ENCODE peak calls at places on chromosomes 4 and X, in eight cellular contexts. J is pons; M is GM04503; H is AG08396; G is DMS153; N is activated CD4-positive, alpha-beta T cell treated with anti-CD3 and anti-CD28 coated beads, Interleukin-2, amount 50 U/mL, for 24 hours; Z is left lung; L is stimulated activated naive CD8-positive, alpha-beta T cell treated with anti-CD3 and anti-CD28 coated beads, Interleukin-15, amount 100 ng/mL, for 72 hours. O is an unnamed sample.

GRCh38 chr4:166091914-166092510 is 219.0 kb downstream of the TLL1 start:
- DNase-seq in G (no peak), M (peak), L (no peak), Z (no peak), H (peak), N (no peak), J (peak), O (no peak)

GRCh38 chr4:187550256-187550950 is 445.2 kb upstream of the ZFP42 start:
- DNase-seq in N (no peak), H (no peak), L (no peak), G (no peak), J (no peak), Z (no peak), M (no peak), O (no peak)

GRCh38 chr4:184897807-184898388 is 72.1 kb upstream of the ACSL1 start:
- DNase-seq in G (no peak), H (no peak), L (no peak), N (no peak), M (no peak), J (peak), Z (peak), O (no peak)

GRCh38 chr4:121189351-121189750 is 25.2 kb upstream of the TNIP3 start:
- DNase-seq in Z (no peak), N (no peak), L (no peak), M (no peak), G (no peak), H (no peak), J (no peak), O (no peak)

GRCh38 chr4:159446266-159446976 is 343.5 kb downstream of the RAPGEF2 start:
- DNase-seq in N (no peak), L (peak), J (peak), H (peak), M (peak), G (peak), Z (no peak), O (no peak)

GRCh38 chr4:96677499-96677898 is 837.6 kb downstream of the PDHA2 start:
- DNase-seq in G (no peak), N (no peak), J (no peak), M (no peak), Z (no peak), L (no peak), H (no peak), O (no peak)

GRCh38 chr4:96383349-96383748 is 543.5 kb downstream of the PDHA2 start:
- DNase-seq in J (no peak), N (no peak), G (no peak), M (no peak), Z (no peak), L (no peak), H (no peak), O (no peak)

GRCh38 chr4:145887241-145887964 is 51.2 kb downstream of the ZNF827 start:
- DNase-seq in Z (no peak), L (no peak), M (peak), J (peak), G (no peak), N (no peak), H (peak), O (no peak)

GRCh38 chr4:168540086-168540864 is 43.4 kb downstream of the PALLD start:
- DNase-seq in Z (no peak), G (no peak), M (peak), N (no peak), J (no peak), L (no peak), H (no peak), O (no peak)

GRCh38 chrX:43899878-43900815 is 17.9 kb upstream of the MAOB start:
- DNase-seq in J (no peak), Z (no peak), L (no peak), G (no peak), M (no peak), N (no peak), H (no peak), O (no peak)

GRCh38 chr4:3500111-3500510 is 32.1 kb downstream of the LRPAP1 start:
- DNase-seq in N (no peak), J (no peak), G (no peak), H (no peak), L (no peak), M (no peak), Z (no peak), O (no peak)

GRCh38 chr4:122922877-122923511 is 597 bp upstream of the NUDT6 start:
- DNase-seq in Z (peak), N (peak), H (peak), J (peak), G (peak), L (peak), M (no peak), O (peak)

GRCh38 chr4:102623622-102624021 is 122.5 kb downstream of the NFKB1 start:
- DNase-seq in G (peak), L (no peak), M (no peak), Z (no peak), N (no peak), J (peak), H (peak), O (no peak)

GRCh38 chr4:94256833-94257232 is 49.2 kb downstream of the SMARCAD1 start:
- DNase-seq in H (no peak), L (no peak), Z (no peak), J (no peak), N (no peak), M (no peak), G (no peak), O (no peak)

GRCh38 chrX:47607091-47607490 is 12.6 kb downstream of the SYN1 start:
- DNase-seq in J (no peak), H (no peak), L (no peak), N (no peak), M (no peak), Z (no peak), G (no peak), O (no peak)

GRCh38 chr4:2961411-2962098 is 1.7 kb downstream of the NOP14 start:
- DNase-seq in L (peak), H (no peak), G (no peak), Z (no peak), J (no peak), N (no peak), M (no peak), O (no peak)

GRCh38 chrX:3204606-3205005 is 141.8 kb downstream of the MXRA5 start:
- DNase-seq in M (no peak), L (no peak), J (no peak), G (no peak), Z (no peak), H (no peak), N (no peak), O (no peak)

GRCh38 chrX:30939928-30940327 is 50.9 kb upstream of the TAB3 start:
- DNase-seq in H (no peak), J (no peak), N (no peak), Z (no peak), L (no peak), M (no peak), G (no peak), O (no peak)

GRCh38 chr4:14234330-14234729 is 606.8 kb upstream of the BOD1L1 start:
- DNase-seq in J (no peak), G (no peak), M (peak), H (no peak), L (no peak), N (no peak), Z (no peak), O (no peak)

GRCh38 chrX:51893931-51894696 is 691 bp downstream of the MAGED1 start:
- DNase-seq in M (no peak), Z (no peak), H (no peak), J (peak), G (no peak), N (no peak), L (peak), O (no peak)

GRCh38 chr4:155207534-155208257 is 740 bp upstream of the NPY2R start:
- DNase-seq in J (peak), H (no peak), M (no peak), Z (no peak), N (no peak), G (no peak), L (no peak), O (no peak)

O was measured in GOT3.